ENCODE peak calls at places on chromosomes 6 and 20, in six cellular contexts. B is stimulated activated CD4-positive, alpha-beta T cell treated with anti-CD3 and anti-CD28 coated beads, Interleukin-12 subunit alpha, Interleukin-12 subunit beta, amount 100 ng/mL, for 24 hours; N is activated T-helper 1 cell treated with anti-CD3 and anti-CD28 coated beads, Interleukin-2, amount 50 U/mL, for 16 hours; A is Caco-2; G is amniotic stem cell; E is HS-5. R is an unnamed sample.

GRCh38 chr6:121309768-121310473 is 24.4 kb downstream of the TBC1D32 start:
- DNase-seq in E (peak; percentile 49), B (no peak), N (no peak), A (no peak), G (peak; percentile 12), R (no peak)

GRCh38 chr20:62019881-62020492 is 45.7 kb downstream of the TAF4 start:
- DNase-seq in A (no peak), E (no peak), G (no peak), N (no peak), B (no peak), R (no peak)

GRCh38 chr6:41373919-41374617 is 38.7 kb downstream of the NCR2 start:
- DNase-seq in B (no peak), G (no peak), E (no peak), N (no peak), A (no peak), R (no peak)

GRCh38 chr20:39356913-39357312 is 394.8 kb downstream of the DHX35 start:
- DNase-seq in G (no peak), N (no peak), B (no peak), A (no peak), E (no peak), R (no peak)

GRCh38 chr6:11196511-11197174 is 35.8 kb downstream of the NEDD9 start:
- DNase-seq in B (no peak), E (peak; percentile 69), N (no peak), G (no peak), A (no peak), R (peak; percentile 44)

GRCh38 chr20:20466341-20466879 is 98.5 kb downstream of the INSM1 start:
- DNase-seq in A (no peak), G (no peak), B (no peak), N (no peak), E (peak; percentile 58), R (peak; percentile 73)

GRCh38 chr20:61925555-61926252 is 140.0 kb downstream of the TAF4 start:
- DNase-seq in B (no peak), A (no peak), E (no peak), N (no peak), G (no peak), R (no peak)

GRCh38 chr6:156437084-156437879 is 339.9 kb upstream of the ARID1B start:
- DNase-seq in E (no peak), N (no peak), A (no peak), G (no peak), B (no peak), R (no peak)

GRCh38 chr20:4006640-4007039 is 8.7 kb downstream of the RNF24 start:
- DNase-seq in B (no peak), G (no peak), E (no peak), A (no peak), N (no peak), R (no peak)

GRCh38 chr6:46254331-46254730 is 83.6 kb upstream of the ENPP5 start:
- DNase-seq in B (no peak), N (no peak), G (no peak), E (no peak), A (no peak), R (no peak)

GRCh38 chr20:46666306-46666705 is 15.0 kb upstream of the SLC13A3 start:
- DNase-seq in A (no peak), N (no peak), G (no peak), E (no peak), B (no peak), R (no peak)

GRCh38 chr6:56959094-56959493 is 4.2 kb downstream of the BEND6 start:
- DNase-seq in G (no peak), N (no peak), B (no peak), A (no peak), E (no peak), R (no peak)

GRCh38 chr6:105485456-105485855 is 82.6 kb upstream of the PREP start:
- DNase-seq in B (no peak), N (no peak), G (no peak), A (no peak), E (no peak), R (no peak)

GRCh38 chr6:161487694-161488093 is 213.8 kb upstream of the AGPAT4 start:
- DNase-seq in A (no peak), N (no peak), E (no peak), B (no peak), G (no peak), R (no peak)

GRCh38 chr6:30683137-30683979 is 3.1 kb downstream of the PPP1R18 start:
- DNase-seq in N (no peak), G (no peak), B (no peak), E (no peak), A (no peak), R (no peak)

GRCh38 chr6:157869673-157870302 is 46.7 kb downstream of the SNX9 start:
- DNase-seq in A (no peak), B (no peak), E (no peak), N (no peak), G (no peak), R (no peak)